ENCODE peak calls at places on chromosomes 13 and 19, in seven cellular contexts. S, V, C, L, N, P and Q are unnamed samples.

GRCh38 chr13:51235756-51236564 is 13.8 kb downstream of the FAM124A start:
- DNase-seq in L (no peak), P (no peak), N (no peak), V (no peak), C (no peak), S (no peak), Q (no peak)

GRCh38 chr19:34662919-34663318 is 14.0 kb downstream of the SCGB2B2 start:
- DNase-seq in L (no peak), P (peak; percentile 12), V (no peak), C (no peak), S (no peak), N (no peak), Q (peak; percentile 33)

GRCh38 chr13:44713793-44714469 is 137.8 kb upstream of the TSC22D1 start:
- DNase-seq in L (peak; percentile 90), V (no peak), N (no peak), P (peak; percentile 89), S (peak; percentile 96), C (no peak), Q (peak; percentile 84)

GRCh38 chr19:29372921-29373797 is 152.6 kb upstream of the VSTM2B start:
- DNase-seq in L (no peak), V (no peak), P (no peak), S (no peak), N (no peak), C (no peak), Q (no peak)

GRCh38 chr13:40052954-40053353 is 397.5 kb downstream of the COG6 start:
- DNase-seq in P (no peak), C (no peak), N (no peak), V (no peak), L (no peak), S (no peak), Q (no peak)

GRCh38 chr13:40130871-40131636 is 475.6 kb downstream of the COG6 start:
- DNase-seq in C (no peak), V (no peak), L (peak; percentile 73), S (peak; percentile 88), P (peak; percentile 29), N (no peak), Q (no peak)

GRCh38 chr19:4035582-4035981 is 28.0 kb downstream of the PIAS4 start:
- DNase-seq in L (peak; percentile 27), P (no peak), S (no peak), V (no peak), N (no peak), C (no peak), Q (no peak)

GRCh38 chr13:78572459-78572858 is 30.9 kb downstream of the POU4F1 start:
- DNase-seq in N (no peak), S (no peak), V (no peak), P (no peak), C (no peak), L (no peak), Q (no peak)

GRCh38 chr19:47832723-47833122 is 11.0 kb downstream of the CRX start:
- DNase-seq in V (no peak), P (no peak), C (no peak), N (no peak), L (no peak), S (no peak), Q (no peak)

GRCh38 chr19:44653977-44654784 is 10.5 kb downstream of the PVR start:
- DNase-seq in P (peak; percentile 14), V (peak; percentile 40), L (peak; percentile 64), C (peak; percentile 87), N (no peak), S (peak; percentile 46), Q (peak; percentile 32)

GRCh38 chr19:58182577-58182988 is 278 bp upstream of the ZNF274 start:
- DNase-seq in S (peak; percentile 93), L (no peak), V (peak; percentile 74), C (peak; percentile 93), P (no peak), N (no peak), Q (no peak)

GRCh38 chr19:8655340-8655709 is 24.9 kb downstream of the NFILZ start:
- DNase-seq in N (no peak), C (no peak), L (no peak), V (no peak), S (no peak), P (no peak), Q (no peak)

GRCh38 chr19:49150106-49150943 is 4.9 kb downstream of the HRC start:
- DNase-seq in P (peak; percentile 49), S (peak; percentile 64), N (peak; percentile 66), V (no peak), C (peak; percentile 94), L (peak; percentile 70), Q (no peak)

GRCh38 chr19:53177986-53178385 is 15.2 kb downstream of the ZNF665 start:
- DNase-seq in P (no peak), N (no peak), V (no peak), S (no peak), C (no peak), L (no peak), Q (no peak)

GRCh38 chr19:4575267-4575793 is 15.8 kb upstream of the SEMA6B start:
- DNase-seq in S (peak; percentile 95), L (peak; percentile 90), C (no peak), P (peak; percentile 74), V (no peak), N (no peak), Q (peak; percentile 90)

GRCh38 chr13:98397221-98397620 is 179.7 kb downstream of the STK24 start:
- DNase-seq in S (peak; percentile 18), C (no peak), L (peak; percentile 32), P (no peak), N (no peak), V (no peak), Q (no peak)

GRCh38 chr13:36395280-36395679 is 37.0 kb upstream of the CCNA1 start:
- DNase-seq in C (no peak), S (no peak), L (peak; percentile 84), P (peak; percentile 76), V (no peak), N (no peak), Q (peak; percentile 2)

GRCh38 chr13:74919914-74920313 is 562.1 kb downstream of the TBC1D4 start:
- DNase-seq in S (no peak), P (no peak), L (no peak), V (no peak), C (no peak), N (no peak), Q (no peak)